ENCODE peak calls at places on chromosomes 7 and 10, in eight cellular contexts. U, W, Y, H, D, J, S and K are unnamed samples.

GRCh38 chr7:7996568-7996967 is 28.0 kb downstream of the GLCCI1 start:
- DNase-seq in J (no peak), H (peak; percentile 4), U (no peak), D (no peak), S (no peak), Y (no peak), W (no peak), K (peak; percentile 27)

GRCh38 chr10:125048101-125048864 is 106.4 kb downstream of the ZRANB1 start:
- DNase-seq in W (peak; percentile 88), D (peak; percentile 79), S (peak; percentile 88), Y (no peak), H (peak; percentile 52), U (peak; percentile 84), J (peak; percentile 95), K (peak; percentile 94)

GRCh38 chr7:36047254-36047653 is 105.8 kb upstream of the EEPD1 start:
- DNase-seq in Y (no peak), U (no peak), D (no peak), S (no peak), J (no peak), H (no peak), W (no peak), K (peak; percentile 29)

GRCh38 chr7:1673581-1674102 is 3.6 kb downstream of the ELFN1 start:
- DNase-seq in D (no peak), W (no peak), U (no peak), Y (no peak), J (peak; percentile 26), S (peak; percentile 33), H (no peak), K (no peak)

GRCh38 chr7:75572396-75572795 is 80.3 kb downstream of the SPDYE5 start:
- DNase-seq in H (no peak), S (no peak), W (no peak), Y (no peak), D (no peak), U (no peak), J (no peak), K (no peak)

GRCh38 chr7:148084138-148084537 is 506.4 kb upstream of the C7orf33 start:
- DNase-seq in H (peak; percentile 27), W (peak; percentile 12), U (no peak), D (peak; percentile 23), Y (no peak), J (no peak), S (peak; percentile 77), K (peak; percentile 66)

GRCh38 chr7:126838194-126838593 is 414.5 kb downstream of the GRM8 start:
- DNase-seq in S (no peak), D (no peak), U (no peak), J (no peak), Y (no peak), W (no peak), H (no peak), K (no peak)

GRCh38 chr10:79400567-79401004 is 44.8 kb downstream of the ZCCHC24 start:
- DNase-seq in U (no peak), S (peak; percentile 78), Y (no peak), J (peak; percentile 89), D (peak; percentile 86), H (peak; percentile 37), W (peak; percentile 8), K (peak; percentile 73)

GRCh38 chr10:42543840-42544372 is 94.5 kb downstream of the ZNF33B start:
- DNase-seq in W (no peak), D (no peak), U (peak; percentile 56), H (peak; percentile 82), S (no peak), Y (no peak), J (no peak), K (no peak)

GRCh38 chr10:75639726-75640125 is 208.3 kb downstream of the LRMDA start:
- DNase-seq in H (no peak), D (no peak), Y (no peak), W (no peak), J (no peak), S (no peak), U (no peak), K (no peak)

GRCh38 chr7:100027197-100027596 is 11.8 kb downstream of the ZKSCAN1 start:
- DNase-seq in W (no peak), J (no peak), S (no peak), U (no peak), D (no peak), Y (no peak), H (no peak), K (no peak)

GRCh38 chr10:79310217-79310865 is 36.9 kb upstream of the PPIF start:
- DNase-seq in S (peak; percentile 33), Y (no peak), D (no peak), W (no peak), H (no peak), U (no peak), J (no peak), K (no peak)

GRCh38 chr10:1488970-1489548 is 248.3 kb downstream of the ADARB2 start:
- DNase-seq in W (no peak), J (no peak), D (no peak), Y (peak; percentile 65), U (no peak), H (no peak), S (no peak), K (no peak)

GRCh38 chr7:112290065-112290464 is 83.6 kb downstream of the ZNF277 start:
- DNase-seq in D (no peak), W (no peak), H (no peak), Y (no peak), U (no peak), J (no peak), S (no peak), K (no peak)

GRCh38 chr10:18658992-18659783 is at the start of gene ARL5B:
- DNase-seq in W (peak; percentile 94), S (peak; percentile 98), Y (peak; percentile 92), H (peak; percentile 95), J (peak; percentile 91), D (peak; percentile 97), U (peak; percentile 98), K (peak; percentile 97)

GRCh38 chr10:78222096-78222790 is 188.6 kb downstream of the RPS24 start:
- DNase-seq in H (no peak), D (no peak), Y (no peak), J (no peak), U (no peak), W (no peak), S (no peak), K (no peak)

GRCh38 chr10:114483575-114483974 is 79.3 kb upstream of the AFAP1L2 start:
- DNase-seq in S (no peak), D (no peak), U (no peak), Y (no peak), J (no peak), H (no peak), W (no peak), K (no peak)

GRCh38 chr7:121456015-121456414 is 59.9 kb upstream of the FAM3C start:
- DNase-seq in Y (no peak), U (no peak), W (no peak), H (no peak), J (no peak), D (no peak), S (no peak), K (no peak)

GRCh38 chr10:122130474-122131110 is 140.5 kb upstream of the BTBD16 start:
- DNase-seq in S (no peak), W (no peak), H (no peak), D (no peak), Y (no peak), U (no peak), J (no peak), K (no peak)

GRCh38 chr10:35368485-35369048 is 32.3 kb downstream of the CCNY start:
- DNase-seq in J (no peak), S (no peak), U (no peak), H (no peak), D (peak; percentile 35), W (no peak), Y (no peak), K (no peak)

GRCh38 chr7:88490911-88491310 is 184.2 kb upstream of the STEAP4 start:
- DNase-seq in H (no peak), J (no peak), Y (no peak), D (no peak), S (no peak), U (no peak), W (no peak), K (no peak)
- TF ChIP-seq POLR2AphosphoS5 in H (no peak), J (no peak), Y (no peak), D (no peak), S (no peak), U (no peak), W (no peak), K (no peak)

GRCh38 chr10:6409982-6410694 is 169.9 kb downstream of the PRKCQ start:
- DNase-seq in H (no peak), D (no peak), J (no peak), W (no peak), Y (no peak), U (peak; percentile 21), S (peak; percentile 17), K (peak; percentile 41)
- H2AFZ ChIP-seq in H (no peak overlapping the region), D (no peak overlapping the region), J (no peak overlapping the region), W (no peak overlapping the region), Y (no peak overlapping the region), U (no peak overlapping the region), S (no peak overlapping the region), K (no peak overlapping the region)

GRCh38 chr10:44387853-44388251 is 3.0 kb upstream of the CXCL12 start:
- DNase-seq in H (no peak), J (peak; percentile 41), S (no peak), U (no peak), D (no peak), Y (no peak), W (no peak), K (no peak)

GRCh38 chr10:44384601-44385422 is at the start of gene CXCL12:
- DNase-seq in H (no peak), Y (no peak), S (peak; percentile 57), U (peak; percentile 5), D (no peak), W (no peak), J (peak; percentile 79), K (peak; percentile 79)

GRCh38 chr10:44385423-44385725 is 477 bp upstream of the CXCL12 start:
- DNase-seq in W (no peak), J (no peak), U (no peak), Y (no peak), S (no peak), D (no peak), H (no peak), K (no peak)

GRCh38 chr10:44385726-44386438 is 985 bp upstream of the CXCL12 start:
- DNase-seq in W (no peak), H (no peak), U (no peak), J (peak; percentile 77), Y (no peak), S (peak; percentile 47), D (no peak), K (peak; percentile 43)

DNA sequence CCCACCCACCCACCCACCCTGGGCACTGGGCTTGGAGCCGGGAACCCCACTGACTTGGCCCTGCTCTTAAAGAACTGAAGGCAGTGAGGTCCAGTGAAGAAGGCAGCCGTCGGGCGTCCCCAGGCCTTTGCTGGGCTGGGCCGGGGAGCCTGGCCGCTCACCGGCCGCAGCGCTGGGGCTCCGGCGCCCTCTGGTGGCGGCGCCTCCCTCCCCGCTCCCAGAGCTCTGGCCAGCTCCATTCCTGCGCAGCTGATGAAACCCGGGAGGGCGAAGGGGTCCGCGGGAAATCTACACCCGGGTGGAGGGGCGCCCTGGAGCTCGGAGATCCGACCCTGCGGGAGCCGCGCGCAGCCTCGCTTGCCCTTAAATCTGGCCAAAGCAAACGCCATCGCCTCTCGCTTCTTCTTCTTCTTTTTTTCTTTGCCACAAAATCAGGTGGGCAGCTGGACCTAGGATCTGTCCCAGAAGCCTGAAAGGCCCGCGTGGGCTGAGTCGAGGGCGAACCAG is 1.7 kb upstream of the CXCL12 start:
- DNase-seq in U (peak; percentile 37), W (no peak), D (peak; percentile 89), H (peak; percentile 35), S (peak; percentile 95), J (peak; percentile 83), Y (no peak), K (peak; percentile 86)
- TF ChIP-seq POLR2AphosphoS5 in U (no peak), W (no peak), D (no peak), H (no peak), S (no peak), J (no peak), Y (no peak), K (no peak)

GRCh38 chr10:107865691-107866090 is 701.2 kb upstream of the SORCS1 start:
- DNase-seq in W (no peak), S (no peak), U (no peak), D (no peak), Y (no peak), J (no peak), H (no peak), K (peak; percentile 50)
- H2AFZ ChIP-seq in W (no peak overlapping the region), S (no peak overlapping the region), U (no peak overlapping the region), D (no peak overlapping the region), Y (no peak overlapping the region), J (no peak overlapping the region), H (no peak overlapping the region), K (peak overlapping the region; percentile 38)